ENCODE peak calls at places on chromosomes 1 and 21, in six cellular contexts. One of them, this sample, is unnamed.

GRCh38 chr1:183568176-183569041 is 21.9 kb downstream of the NCF2 start:
- DNase-seq in H9: no peak
- DNase-seq in glutamatergic neuron: no peak
- DNase-seq in nephron progenitor cell: no peak
- DNase-seq in endothelial cell: peak
- DNase-seq in tibial nerve: peak
- DNase-seq in this sample: peak

GRCh38 chr1:117568999-117569398 is 36.8 kb upstream of the TENT5C start:
- DNase-seq in H9: no peak
- DNase-seq in glutamatergic neuron: no peak
- DNase-seq in nephron progenitor cell: no peak
- DNase-seq in endothelial cell: no peak
- DNase-seq in tibial nerve: no peak
- DNase-seq in this sample: no peak

GRCh38 chr1:234836045-234836681 is 226.2 kb upstream of the IRF2BP2 start:
- DNase-seq in H9: no peak
- DNase-seq in glutamatergic neuron: no peak
- DNase-seq in nephron progenitor cell: no peak
- DNase-seq in endothelial cell: no peak
- DNase-seq in tibial nerve: no peak
- DNase-seq in this sample: no peak

GRCh38 chr21:35084869-35085268 is 35.8 kb upstream of the RUNX1 start:
- DNase-seq in H9: no peak
- DNase-seq in glutamatergic neuron: no peak
- DNase-seq in nephron progenitor cell: no peak
- DNase-seq in endothelial cell: no peak
- DNase-seq in tibial nerve: no peak
- DNase-seq in this sample: no peak

GRCh38 chr1:224669400-224669799 is 53.3 kb downstream of the CNIH3 start:
- DNase-seq in H9: no peak
- DNase-seq in glutamatergic neuron: no peak
- DNase-seq in nephron progenitor cell: no peak
- DNase-seq in endothelial cell: no peak
- DNase-seq in tibial nerve: no peak
- DNase-seq in this sample: no peak

GRCh38 chr1:110068646-110069301 is 1.7 kb downstream of the ALX3 start:
- DNase-seq in H9: peak
- DNase-seq in glutamatergic neuron: peak
- DNase-seq in nephron progenitor cell: peak
- DNase-seq in endothelial cell: no peak
- DNase-seq in tibial nerve: no peak
- DNase-seq in this sample: no peak

GRCh38 chr1:195851016-195851591 is 757.1 kb downstream of the KCNT2 start:
- DNase-seq in H9: no peak
- DNase-seq in glutamatergic neuron: no peak
- DNase-seq in nephron progenitor cell: no peak
- DNase-seq in endothelial cell: no peak
- DNase-seq in tibial nerve: no peak
- DNase-seq in this sample: no peak

GRCh38 chr1:234619794-234620247 is 9.8 kb upstream of the IRF2BP2 start:
- DNase-seq in H9: no peak
- DNase-seq in glutamatergic neuron: no peak
- DNase-seq in nephron progenitor cell: no peak
- DNase-seq in endothelial cell: no peak
- DNase-seq in tibial nerve: no peak
- DNase-seq in this sample: no peak

GRCh38 chr1:236864211-236864610 is 69.1 kb downstream of the MTR start:
- DNase-seq in H9: no peak
- DNase-seq in glutamatergic neuron: no peak
- DNase-seq in nephron progenitor cell: no peak
- DNase-seq in endothelial cell: no peak
- DNase-seq in tibial nerve: no peak
- DNase-seq in this sample: no peak

GRCh38 chr1:16013908-16014258 is 4.0 kb downstream of the HSPB7 start:
- DNase-seq in H9: no peak
- DNase-seq in glutamatergic neuron: no peak
- DNase-seq in nephron progenitor cell: no peak
- DNase-seq in endothelial cell: no peak
- DNase-seq in tibial nerve: no peak
- DNase-seq in this sample: no peak

GRCh38 chr1:158714754-158715153 is 5.8 kb downstream of the OR6K3 start:
- DNase-seq in H9: no peak
- DNase-seq in glutamatergic neuron: no peak
- DNase-seq in nephron progenitor cell: no peak
- DNase-seq in endothelial cell: no peak
- DNase-seq in tibial nerve: no peak
- DNase-seq in this sample: no peak

GRCh38 chr1:7175507-7175906 is 390.3 kb downstream of the CAMTA1 start:
- DNase-seq in H9: no peak
- DNase-seq in glutamatergic neuron: no peak
- DNase-seq in nephron progenitor cell: no peak
- DNase-seq in endothelial cell: no peak
- DNase-seq in tibial nerve: no peak
- DNase-seq in this sample: peak

GRCh38 chr21:45493401-45494001 is 48.7 kb downstream of the SLC19A1 start:
- DNase-seq in H9: no peak
- DNase-seq in glutamatergic neuron: no peak
- DNase-seq in nephron progenitor cell: no peak
- DNase-seq in endothelial cell: no peak
- DNase-seq in tibial nerve: no peak
- DNase-seq in this sample: no peak

GRCh38 chr1:239924741-239925350 is 166.8 kb upstream of the FMN2 start:
- DNase-seq in H9: no peak
- DNase-seq in glutamatergic neuron: no peak
- DNase-seq in nephron progenitor cell: no peak
- DNase-seq in endothelial cell: no peak
- DNase-seq in tibial nerve: no peak
- DNase-seq in this sample: no peak

GRCh38 chr1:150999051-150999674 is 7.5 kb downstream of the MINDY1 start:
- DNase-seq in H9: no peak
- DNase-seq in glutamatergic neuron: no peak
- DNase-seq in nephron progenitor cell: no peak
- DNase-seq in endothelial cell: no peak
- DNase-seq in tibial nerve: no peak
- DNase-seq in this sample: no peak

GRCh38 chr1:94677714-94678113 is 136.2 kb upstream of the F3 start:
- DNase-seq in H9: no peak
- DNase-seq in glutamatergic neuron: no peak
- DNase-seq in nephron progenitor cell: no peak
- DNase-seq in endothelial cell: no peak
- DNase-seq in tibial nerve: no peak
- DNase-seq in this sample: no peak

GRCh38 chr1:42146916-42147320 is 6.3 kb upstream of the GUCA2B start:
- DNase-seq in H9: peak
- DNase-seq in glutamatergic neuron: peak
- DNase-seq in nephron progenitor cell: peak
- DNase-seq in endothelial cell: peak
- DNase-seq in tibial nerve: peak
- DNase-seq in this sample: peak

GRCh38 chr1:207860531-207860930 is 50.4 kb downstream of the CD34 start:
- DNase-seq in H9: no peak
- DNase-seq in glutamatergic neuron: no peak
- DNase-seq in nephron progenitor cell: no peak
- DNase-seq in endothelial cell: no peak
- DNase-seq in tibial nerve: no peak
- DNase-seq in this sample: no peak

GRCh38 chr1:109208431-109208830 is 5.3 kb upstream of the SARS1 start:
- DNase-seq in H9: no peak
- DNase-seq in glutamatergic neuron: no peak
- DNase-seq in nephron progenitor cell: no peak
- DNase-seq in endothelial cell: no peak
- DNase-seq in tibial nerve: no peak
- DNase-seq in this sample: no peak

GRCh38 chr1:239457491-239458488 is 71.4 kb downstream of the CHRM3 start:
- DNase-seq in H9: no peak
- DNase-seq in glutamatergic neuron: no peak
- DNase-seq in nephron progenitor cell: no peak
- DNase-seq in endothelial cell: no peak
- DNase-seq in tibial nerve: no peak
- DNase-seq in this sample: no peak

GRCh38 chr1:47710075-47711071 is 272.5 kb downstream of the FOXD2 start:
- DNase-seq in H9: peak
- DNase-seq in glutamatergic neuron: peak
- DNase-seq in nephron progenitor cell: peak
- DNase-seq in endothelial cell: peak
- DNase-seq in tibial nerve: peak
- DNase-seq in this sample: peak

GRCh38 chr1:33080885-33081553 is at the start of gene AZIN2:
- DNase-seq in H9: peak
- DNase-seq in glutamatergic neuron: peak
- DNase-seq in nephron progenitor cell: peak
- DNase-seq in endothelial cell: peak
- DNase-seq in tibial nerve: peak
- DNase-seq in this sample: peak

GRCh38 chr1:31706384-31707058 is 2.7 kb upstream of the COL16A1 start:
- DNase-seq in H9: no peak
- DNase-seq in glutamatergic neuron: peak
- DNase-seq in nephron progenitor cell: no peak
- DNase-seq in endothelial cell: no peak
- DNase-seq in tibial nerve: no peak
- DNase-seq in this sample: no peak

GRCh38 chr1:200258447-200259375 is 151.1 kb downstream of the ZNF281 start:
- DNase-seq in H9: no peak
- DNase-seq in glutamatergic neuron: no peak
- DNase-seq in nephron progenitor cell: no peak
- DNase-seq in endothelial cell: no peak
- DNase-seq in tibial nerve: no peak
- DNase-seq in this sample: no peak

GRCh38 chr1:234583755-234584430 is 26.1 kb downstream of the IRF2BP2 start:
- DNase-seq in H9: no peak
- DNase-seq in glutamatergic neuron: no peak
- DNase-seq in nephron progenitor cell: no peak
- DNase-seq in endothelial cell: no peak
- DNase-seq in tibial nerve: no peak
- DNase-seq in this sample: peak

DNA sequence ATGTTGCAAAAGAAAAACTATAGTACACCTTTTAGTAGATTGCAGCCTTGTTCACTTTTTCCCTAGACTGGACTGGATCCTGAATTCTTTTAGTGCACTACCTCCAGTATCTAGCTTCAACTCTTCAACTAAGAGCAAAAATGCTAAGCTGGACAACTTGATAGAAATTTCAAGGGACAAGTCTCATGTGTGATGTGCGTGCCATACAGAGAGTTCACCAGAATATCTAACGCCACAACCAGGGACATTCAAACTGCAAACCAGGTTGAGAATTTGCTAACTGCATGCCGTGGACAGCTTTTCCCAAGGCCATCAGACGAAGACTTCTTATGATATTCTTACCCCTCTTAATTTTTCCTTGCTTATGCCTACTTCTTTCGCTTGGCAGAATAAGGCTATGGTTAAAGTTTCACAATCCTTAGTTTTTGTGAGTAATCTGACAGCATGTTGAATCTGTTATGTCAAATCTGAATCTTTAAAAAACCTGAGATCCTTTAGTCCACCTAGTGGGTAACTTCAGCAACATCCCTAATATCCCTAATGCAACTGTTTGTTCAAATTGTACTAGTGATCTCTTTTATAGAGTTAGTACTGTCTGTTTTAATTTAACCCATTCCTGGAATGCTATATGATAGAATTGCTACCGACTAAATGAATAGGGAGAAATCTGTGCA is 66.4 kb downstream of the DDAH1 start:
- DNase-seq in H9: no peak
- DNase-seq in glutamatergic neuron: no peak
- DNase-seq in nephron progenitor cell: no peak
- DNase-seq in endothelial cell: no peak
- DNase-seq in tibial nerve: no peak
- DNase-seq in this sample: no peak
- TF ChIP-seq CTCF in H9: peak
- TF ChIP-seq CTCF in glutamatergic neuron: peak
- TF ChIP-seq CTCF in nephron progenitor cell: no peak
- TF ChIP-seq CTCF in endothelial cell: no peak
- TF ChIP-seq CTCF in tibial nerve: no peak
- TF ChIP-seq CTCF in this sample: peak

DNA sequence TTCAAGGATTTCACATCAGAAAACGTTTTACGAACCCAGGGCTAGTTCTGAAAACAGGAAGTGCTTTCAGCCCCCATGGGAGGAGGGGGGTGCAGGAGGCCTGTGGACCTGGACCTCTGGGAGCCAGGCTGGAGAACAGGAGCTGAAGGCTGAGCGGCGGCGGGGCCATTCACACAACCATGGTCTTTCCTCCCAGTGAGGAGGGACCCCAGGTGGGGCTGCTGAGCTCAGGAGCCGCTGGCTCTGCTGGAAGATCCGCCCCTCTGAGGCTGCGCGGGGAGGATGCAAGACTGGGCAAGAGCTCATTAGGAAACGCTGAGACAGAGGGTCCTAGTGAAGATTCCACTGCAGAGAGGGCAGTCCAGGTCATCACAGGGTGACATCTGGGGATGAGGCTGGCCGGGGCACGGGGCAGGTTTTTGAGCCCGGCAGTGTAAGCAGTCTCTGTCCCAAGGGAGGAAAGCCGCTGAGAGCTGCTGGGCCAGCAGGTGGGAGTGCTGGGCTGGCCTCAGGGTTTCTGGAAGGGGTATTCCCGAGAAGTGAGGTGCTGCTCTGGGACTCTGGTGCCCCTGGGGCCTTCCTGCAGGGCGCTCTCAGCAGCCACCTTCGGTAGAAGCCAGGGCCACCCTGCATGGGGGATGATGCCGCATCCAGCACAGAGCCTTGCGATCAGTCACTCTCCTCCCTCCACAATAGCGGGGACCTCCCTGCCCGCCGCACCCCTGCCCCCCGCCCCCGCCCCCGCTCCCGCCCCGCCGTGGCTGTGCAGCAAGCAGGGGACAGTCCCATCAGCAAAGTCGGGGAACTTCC is 7.5 kb downstream of the MX2 start:
- DNase-seq in H9: peak
- DNase-seq in glutamatergic neuron: peak
- DNase-seq in nephron progenitor cell: peak
- DNase-seq in endothelial cell: peak
- DNase-seq in tibial nerve: peak
- DNase-seq in this sample: no peak
- TF ChIP-seq CTCF in H9: peak
- TF ChIP-seq CTCF in glutamatergic neuron: no peak
- TF ChIP-seq CTCF in nephron progenitor cell: peak
- TF ChIP-seq CTCF in endothelial cell: no peak
- TF ChIP-seq CTCF in tibial nerve: no peak
- TF ChIP-seq CTCF in this sample: no peak

DNA sequence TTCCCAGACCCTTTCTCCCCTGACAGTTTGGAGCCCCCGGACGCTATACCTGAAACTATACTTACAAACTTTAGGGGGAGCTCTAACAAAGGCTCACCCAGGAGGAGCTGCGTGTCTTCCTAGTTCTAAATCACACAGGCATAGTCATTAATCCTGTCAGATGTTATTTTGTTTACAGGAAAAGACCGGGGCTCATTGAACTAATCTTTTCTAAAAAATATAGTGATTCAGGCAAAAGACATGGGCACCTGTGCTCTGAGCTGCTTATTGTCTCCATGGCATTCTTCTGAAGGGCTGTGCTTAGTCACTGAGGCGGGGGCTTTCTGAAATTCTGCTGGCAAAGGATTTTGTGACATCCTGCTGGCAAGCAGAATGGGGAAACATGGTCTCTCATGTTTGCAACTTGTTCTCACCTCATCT is 1577.0 kb downstream of the NCAM2 start:
- DNase-seq in H9: peak
- DNase-seq in glutamatergic neuron: no peak
- DNase-seq in nephron progenitor cell: peak
- DNase-seq in endothelial cell: peak
- DNase-seq in tibial nerve: no peak
- DNase-seq in this sample: no peak
- TF ChIP-seq CTCF in H9: peak
- TF ChIP-seq CTCF in glutamatergic neuron: peak
- TF ChIP-seq CTCF in nephron progenitor cell: peak
- TF ChIP-seq CTCF in endothelial cell: peak
- TF ChIP-seq CTCF in tibial nerve: no peak
- TF ChIP-seq CTCF in this sample: peak

GRCh38 chr1:89799495-89799894 is 21.3 kb upstream of the LRRC8D start:
- DNase-seq in H9: no peak
- DNase-seq in glutamatergic neuron: no peak
- DNase-seq in nephron progenitor cell: no peak
- DNase-seq in endothelial cell: no peak
- DNase-seq in tibial nerve: no peak
- DNase-seq in this sample: no peak
- TF ChIP-seq CTCF in H9: no peak
- TF ChIP-seq CTCF in glutamatergic neuron: no peak
- TF ChIP-seq CTCF in nephron progenitor cell: no peak
- TF ChIP-seq CTCF in endothelial cell: no peak
- TF ChIP-seq CTCF in tibial nerve: no peak
- TF ChIP-seq CTCF in this sample: no peak

This sample was measured in osteocyte.